ENCODE peak calls at places on chromosomes 7 and 10, in nine cellular contexts. A is GF-D8; K is GM23248; T is NCI-H460; P is adrenal gland; F is lower lobe of right lung; X is anterior cingulate cortex; B is CD4-positive, alpha-beta T cell; W is kidney glomerular epithelial cell. R is an unnamed sample.

GRCh38 chr10:20040012-20040411 is 223.8 kb downstream of the PLXDC2 start:
- DNase-seq in A (no peak), P (no peak), B (no peak), F (no peak), K (no peak), X (no peak), W (peak), T (no peak), R (no peak)

GRCh38 chr7:159099711-159100231 is 44.9 kb downstream of the VIPR2 start:
- DNase-seq in P (no peak), X (no peak), W (no peak), B (peak), K (no peak), T (no peak), F (no peak), A (no peak), R (no peak)

GRCh38 chr10:26861326-26861998 is 704 bp upstream of the ABI1 start:
- DNase-seq in K (no peak), T (no peak), W (no peak), F (no peak), B (no peak), X (no peak), A (no peak), P (no peak), R (no peak)

GRCh38 chr7:37449621-37450020 is 957 bp upstream of the ELMO1 start:
- DNase-seq in B (no peak), F (no peak), W (no peak), K (no peak), T (no peak), A (no peak), P (no peak), X (no peak), R (no peak)

GRCh38 chr7:72183835-72184234 is 228.3 kb downstream of the CALN1 start:
- DNase-seq in P (no peak), W (no peak), T (peak), B (no peak), F (no peak), K (peak), X (no peak), A (no peak), R (peak)

GRCh38 chr7:116258734-116259133 is 48.4 kb downstream of the TES start:
- DNase-seq in X (no peak), A (no peak), K (peak), F (no peak), P (peak), W (peak), T (peak), B (no peak), R (peak)

GRCh38 chr7:137606061-137606674 is 240.6 kb downstream of the DGKI start:
- DNase-seq in P (no peak), F (no peak), X (no peak), K (peak), B (no peak), A (no peak), T (peak), W (peak), R (peak)

GRCh38 chr10:129911451-129912160 is 52.5 kb downstream of the EBF3 start:
- DNase-seq in A (no peak), K (no peak), W (no peak), P (no peak), F (no peak), B (no peak), T (no peak), X (no peak), R (no peak)

GRCh38 chr10:68178592-68178991 is 53.3 kb downstream of the ATOH7 start:
- DNase-seq in F (no peak), T (no peak), B (no peak), W (no peak), P (no peak), A (no peak), X (no peak), K (no peak), R (no peak)

GRCh38 chr7:80334908-80335307 is 177.0 kb downstream of the GNAT3 start:
- DNase-seq in W (no peak), X (no peak), P (no peak), A (no peak), F (no peak), B (no peak), K (no peak), T (no peak), R (no peak)

GRCh38 chr10:115979576-115979975 is 293.4 kb downstream of the GFRA1 start:
- DNase-seq in F (no peak), B (no peak), X (no peak), K (no peak), W (no peak), P (no peak), T (no peak), A (no peak), R (no peak)

GRCh38 chr7:145478551-145478950 is 638.0 kb upstream of the CNTNAP2 start:
- DNase-seq in W (no peak), P (no peak), F (no peak), X (no peak), K (no peak), B (no peak), T (no peak), A (no peak), R (no peak)

GRCh38 chr7:149071641-149072437 is 18.7 kb downstream of the ZNF786 start:
- DNase-seq in W (no peak), F (no peak), A (no peak), T (peak), X (no peak), B (peak), K (no peak), P (no peak), R (peak)

GRCh38 chr10:60731134-60731883 is 47.0 kb upstream of the CDK1 start:
- DNase-seq in K (no peak), B (no peak), A (no peak), X (no peak), F (no peak), T (no peak), W (no peak), P (no peak), R (no peak)

GRCh38 chr7:4800926-4801838 is 25.8 kb downstream of the AP5Z1 start:
- DNase-seq in F (peak), X (no peak), W (no peak), K (no peak), P (no peak), A (no peak), T (no peak), B (no peak), R (no peak)

GRCh38 chr10:71234017-71234894 is 21.9 kb downstream of the UNC5B start:
- DNase-seq in A (peak), W (no peak), T (no peak), P (no peak), K (no peak), F (peak), X (no peak), B (no peak), R (no peak)

GRCh38 chr10:17450024-17450423 is 4.4 kb downstream of the ST8SIA6 start:
- DNase-seq in X (no peak), B (no peak), K (no peak), A (no peak), F (no peak), W (no peak), P (no peak), T (no peak), R (no peak)

GRCh38 chr7:22582860-22583640 is 83.1 kb upstream of the STEAP1B start:
- DNase-seq in K (peak), B (no peak), A (no peak), W (peak), T (peak), P (no peak), F (peak), X (no peak), R (no peak)